ENCODE peak calls at places on chromosomes 11 and 22, in five cellular contexts. One of them, this sample, is unnamed. For H3K4me1, the result is how much of the 10 kb centered on the place peaks cover.

GRCh38 chr11:8593935-8594909 is at the start of gene STK33:
- DNase-seq in thyroid gland: peak
- DNase-seq in heart right ventricle: peak
- DNase-seq in psoas muscle: peak
- DNase-seq in body of pancreas: peak
- DNase-seq in this sample: peak

GRCh38 chr22:44126807-44127206 is 53.9 kb upstream of the PARVG start:
- DNase-seq in thyroid gland: no peak
- DNase-seq in body of pancreas: no peak
- DNase-seq in heart right ventricle: no peak
- DNase-seq in psoas muscle: no peak
- DNase-seq in this sample: no peak

GRCh38 chr22:25146906-25147754 is 52.5 kb upstream of the CRYBB3 start:
- DNase-seq in thyroid gland: no peak
- DNase-seq in body of pancreas: no peak
- DNase-seq in psoas muscle: no peak
- DNase-seq in heart right ventricle: no peak
- DNase-seq in this sample: no peak

GRCh38 chr11:64349404-64349803 is 9.4 kb downstream of the CCDC88B start:
- DNase-seq in psoas muscle: no peak
- DNase-seq in thyroid gland: no peak
- DNase-seq in heart right ventricle: no peak
- DNase-seq in body of pancreas: no peak
- DNase-seq in this sample: peak

GRCh38 chr11:30107899-30108298 is 91.1 kb upstream of the KCNA4 start:
- DNase-seq in body of pancreas: no peak
- DNase-seq in heart right ventricle: no peak
- DNase-seq in psoas muscle: no peak
- DNase-seq in thyroid gland: no peak
- DNase-seq in this sample: no peak

GRCh38 chr22:35995345-35995744 is 33.3 kb downstream of the RBFOX2 start:
- DNase-seq in body of pancreas: no peak
- DNase-seq in thyroid gland: no peak
- DNase-seq in psoas muscle: no peak
- DNase-seq in heart right ventricle: no peak
- DNase-seq in this sample: no peak

GRCh38 chr22:19877626-19878339 is 23.1 kb upstream of the GNB1L start:
- DNase-seq in thyroid gland: peak
- DNase-seq in body of pancreas: peak
- DNase-seq in psoas muscle: no peak
- DNase-seq in heart right ventricle: no peak
- DNase-seq in this sample: no peak

GRCh38 chr11:87260811-87261210 is 223.1 kb downstream of the TMEM135 start:
- DNase-seq in psoas muscle: no peak
- DNase-seq in thyroid gland: no peak
- DNase-seq in heart right ventricle: no peak
- DNase-seq in body of pancreas: no peak
- DNase-seq in this sample: no peak

GRCh38 chr11:22304337-22304961 is 33.7 kb upstream of the SLC17A6 start:
- DNase-seq in heart right ventricle: no peak
- DNase-seq in psoas muscle: no peak
- DNase-seq in body of pancreas: no peak
- DNase-seq in thyroid gland: no peak
- DNase-seq in this sample: no peak

GRCh38 chr22:42649261-42650056 is at the start of gene CYB5R3:
- DNase-seq in heart right ventricle: peak
- DNase-seq in body of pancreas: peak
- DNase-seq in thyroid gland: peak
- DNase-seq in psoas muscle: peak
- DNase-seq in this sample: peak

GRCh38 chr11:11505190-11505589 is 116.6 kb downstream of the GALNT18 start:
- DNase-seq in heart right ventricle: no peak
- DNase-seq in body of pancreas: no peak
- DNase-seq in thyroid gland: no peak
- DNase-seq in psoas muscle: no peak
- DNase-seq in this sample: no peak

DNA sequence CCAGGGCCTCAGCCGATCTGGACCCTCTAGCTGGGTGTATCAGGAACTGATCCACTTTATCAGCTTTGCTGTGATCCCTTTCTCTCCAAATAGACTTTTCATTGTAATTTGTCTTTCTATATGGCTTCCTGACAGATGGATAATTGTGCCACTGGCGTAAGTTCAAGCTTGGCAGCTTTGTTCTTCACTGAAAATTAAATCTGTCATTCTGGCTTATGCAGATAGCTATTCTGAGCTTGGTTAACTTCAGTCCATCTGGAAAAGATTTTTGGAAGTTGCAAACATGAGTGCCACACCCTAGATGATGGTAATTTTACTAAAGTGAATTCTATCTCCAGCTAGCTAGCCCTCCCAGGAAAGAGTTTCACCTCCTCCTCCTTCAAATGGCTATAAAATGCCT is 8.1 kb downstream of the OR5A2 start:
- DNase-seq in thyroid gland: no peak
- DNase-seq in psoas muscle: no peak
- DNase-seq in body of pancreas: no peak
- DNase-seq in heart right ventricle: no peak
- DNase-seq in this sample: no peak
- H3K4me1 ChIP-seq in thyroid gland: under half
- H3K4me1 ChIP-seq in psoas muscle: under half
- H3K4me1 ChIP-seq in body of pancreas: under half
- H3K4me1 ChIP-seq in heart right ventricle: under half
- H3K4me1 ChIP-seq in this sample: under half

DNA sequence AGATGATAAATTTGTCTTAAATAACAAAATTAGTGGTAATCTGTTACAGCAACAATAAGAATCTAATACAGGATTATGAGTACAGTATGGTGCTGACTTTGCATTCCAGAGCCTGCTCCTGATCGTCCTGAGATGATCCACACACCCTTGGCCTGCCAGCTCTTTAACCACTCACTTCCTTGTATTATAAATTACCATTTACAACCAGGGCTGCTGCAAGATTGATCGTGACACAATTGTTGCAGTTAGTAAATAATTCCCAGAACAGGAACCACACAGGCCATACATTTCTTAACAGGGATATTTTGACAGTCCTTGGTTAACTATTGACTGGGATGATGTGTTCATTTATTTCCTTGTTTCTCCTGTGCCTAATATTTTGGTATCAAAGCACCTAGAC is 3.8 kb upstream of the CBLIF start:
- DNase-seq in heart right ventricle: no peak
- DNase-seq in psoas muscle: no peak
- DNase-seq in thyroid gland: no peak
- DNase-seq in body of pancreas: peak
- DNase-seq in this sample: no peak
- TF ChIP-seq CTCF in heart right ventricle: no peak
- TF ChIP-seq CTCF in psoas muscle: no peak
- TF ChIP-seq CTCF in thyroid gland: no peak
- TF ChIP-seq CTCF in body of pancreas: no peak
- TF ChIP-seq CTCF in this sample: no peak

GRCh38 chr22:38775656-38776055 is 18.3 kb downstream of the DNAL4 start:
- DNase-seq in heart right ventricle: no peak
- DNase-seq in thyroid gland: no peak
- DNase-seq in body of pancreas: no peak
- DNase-seq in psoas muscle: no peak
- DNase-seq in this sample: no peak

GRCh38 chr22:38777087-38777671 is 16.8 kb downstream of the DNAL4 start:
- DNase-seq in psoas muscle: no peak
- DNase-seq in body of pancreas: no peak
- DNase-seq in thyroid gland: no peak
- DNase-seq in heart right ventricle: no peak
- DNase-seq in this sample: no peak

GRCh38 chr22:38773363-38773946 is 17.7 kb upstream of the SUN2 start:
- DNase-seq in thyroid gland: no peak
- DNase-seq in body of pancreas: no peak
- DNase-seq in heart right ventricle: no peak
- DNase-seq in psoas muscle: no peak
- DNase-seq in this sample: no peak

GRCh38 chr22:38774496-38775166 is 18.8 kb upstream of the SUN2 start:
- DNase-seq in body of pancreas: no peak
- DNase-seq in heart right ventricle: no peak
- DNase-seq in thyroid gland: no peak
- DNase-seq in psoas muscle: no peak
- DNase-seq in this sample: no peak

DNA sequence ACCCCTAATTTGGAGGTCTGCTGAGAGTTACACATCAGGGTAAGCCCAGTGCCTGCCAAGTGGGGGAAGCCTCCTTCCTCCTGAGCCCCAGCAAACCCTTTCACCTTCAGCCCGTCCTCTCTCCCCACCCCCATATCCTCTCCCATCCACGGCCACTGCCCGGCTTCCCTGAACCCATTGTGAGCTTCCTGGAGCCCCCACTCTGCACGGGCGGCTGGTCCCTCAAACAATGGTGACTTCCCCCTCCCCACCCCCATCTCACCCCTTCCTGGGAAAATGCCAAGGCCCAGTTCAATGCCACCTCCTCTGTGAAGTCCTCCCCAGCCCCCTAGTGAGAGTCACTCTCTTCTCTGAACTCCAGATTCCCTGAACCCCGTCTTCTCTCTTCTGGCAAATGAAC is 17.9 kb downstream of the DNAL4 start:
- DNase-seq in psoas muscle: no peak
- DNase-seq in thyroid gland: no peak
- DNase-seq in heart right ventricle: no peak
- DNase-seq in body of pancreas: no peak
- DNase-seq in this sample: no peak
- H3K4me1 ChIP-seq in psoas muscle: under half
- H3K4me1 ChIP-seq in thyroid gland: under half
- H3K4me1 ChIP-seq in heart right ventricle: under half
- H3K4me1 ChIP-seq in body of pancreas: under half
- H3K4me1 ChIP-seq in this sample: under half

GRCh38 chr11:67665537-67666302 is 8.7 kb downstream of the ALDH3B2 start:
- DNase-seq in body of pancreas: peak
- DNase-seq in psoas muscle: no peak
- DNase-seq in thyroid gland: peak
- DNase-seq in heart right ventricle: no peak
- DNase-seq in this sample: peak
- TF ChIP-seq CTCF in body of pancreas: peak
- TF ChIP-seq CTCF in psoas muscle: no peak
- TF ChIP-seq CTCF in thyroid gland: peak
- TF ChIP-seq CTCF in heart right ventricle: no peak
- TF ChIP-seq CTCF in this sample: no peak

DNA sequence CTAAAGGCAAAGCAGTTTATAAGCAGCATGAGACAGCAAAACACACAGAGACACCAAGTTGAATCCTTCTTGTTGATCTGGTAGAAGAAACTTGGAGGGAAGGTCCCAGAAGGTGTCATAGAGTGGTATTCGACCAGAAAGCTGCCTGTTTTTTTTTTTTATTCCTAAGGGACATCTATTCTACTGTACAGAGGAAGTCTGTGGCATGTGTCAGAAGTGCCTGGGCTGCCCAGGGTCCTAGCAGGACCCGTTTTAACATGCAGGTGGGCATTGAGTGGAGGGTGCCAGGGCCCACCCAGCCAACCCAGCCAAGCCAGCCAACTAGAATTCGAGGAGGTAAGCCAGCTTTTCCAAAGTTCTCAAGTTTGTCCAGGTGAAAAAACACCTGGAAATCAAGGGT is 68.0 kb upstream of the ATXN10 start:
- DNase-seq in thyroid gland: no peak
- DNase-seq in heart right ventricle: no peak
- DNase-seq in body of pancreas: no peak
- DNase-seq in psoas muscle: no peak
- DNase-seq in this sample: no peak
- H3K4me1 ChIP-seq in thyroid gland: under half
- H3K4me1 ChIP-seq in heart right ventricle: under half
- H3K4me1 ChIP-seq in body of pancreas: half or more
- H3K4me1 ChIP-seq in psoas muscle: under half
- H3K4me1 ChIP-seq in this sample: under half

This sample was measured in mucosa of descending colon.